ENCODE peak calls at places on chromosomes 2 and 18, in seven cellular contexts. O, B, I, S, P, A and R are unnamed samples. For H3K27me3 and H3K36me3, the result is how much of the 10 kb centered on the place peaks cover.

GRCh38 chr2:52311862-52312261 is 1279.9 kb upstream of the NRXN1 start:
- DNase-seq in O (no peak), B (no peak), I (no peak), S (no peak), P (no peak), A (peak), R (no peak)

GRCh38 chr2:212904646-212905045 is 246.8 kb downstream of the IKZF2 start:
- DNase-seq in O (no peak), B (no peak), I (no peak), S (no peak), P (no peak), A (no peak), R (no peak)

GRCh38 chr2:31032475-31032874 is 105.8 kb downstream of the GALNT14 start:
- DNase-seq in O (no peak), B (no peak), I (no peak), S (no peak), P (no peak), A (no peak), R (no peak)

GRCh38 chr2:237889016-237889415 is 29.6 kb downstream of the RAMP1 start:
- DNase-seq in O (no peak), B (peak), I (no peak), S (no peak), P (no peak), A (no peak), R (no peak)

GRCh38 chr18:331231-331771 is 63.5 kb upstream of the THOC1 start:
- DNase-seq in O (no peak), B (no peak), I (no peak), S (no peak), P (no peak), A (no peak), R (no peak)

GRCh38 chr2:44723921-44724320 is 217.6 kb upstream of the SIX3 start:
- DNase-seq in O (no peak), B (no peak), I (no peak), S (no peak), P (no peak), A (no peak), R (no peak)

GRCh38 chr2:113078350-113078839 is 10.6 kb downstream of the IL1F10 start:
- DNase-seq in O (no peak), B (no peak), I (peak), S (no peak), P (no peak), A (no peak), R (peak)

GRCh38 chr2:151315381-151315903 is 26.0 kb upstream of the NMI start:
- DNase-seq in O (peak), B (peak), I (no peak), S (no peak), P (peak), A (no peak), R (peak)

GRCh38 chr2:181900007-181900651 is 8.6 kb downstream of the ITPRID2 start:
- DNase-seq in O (no peak), B (no peak), I (peak), S (no peak), P (no peak), A (no peak), R (no peak)

GRCh38 chr2:172985139-172985874 is 90.3 kb upstream of the MAP3K20 start:
- DNase-seq in O (peak), B (no peak), I (peak), S (no peak), P (peak), A (no peak), R (peak)

GRCh38 chr2:190649798-190650390 is 1.0 kb downstream of the NAB1 start:
- DNase-seq in O (no peak), B (no peak), I (peak), S (no peak), P (peak), A (peak), R (no peak)

GRCh38 chr2:224772494-224772893 is 56.3 kb upstream of the CCDC195 start:
- DNase-seq in O (no peak), B (no peak), I (no peak), S (no peak), P (no peak), A (no peak), R (no peak)

GRCh38 chr2:84515788-84516187 is 510 bp upstream of the DNAH6 start:
- DNase-seq in O (no peak), B (no peak), I (no peak), S (no peak), P (no peak), A (no peak), R (no peak)

GRCh38 chr2:143132360-143132759 is 3.1 kb downstream of the ARHGAP15 start:
- DNase-seq in O (no peak), B (no peak), I (no peak), S (no peak), P (no peak), A (no peak), R (no peak)

GRCh38 chr2:199705538-199705937 is 145.5 kb downstream of the FTCDNL1 start:
- DNase-seq in O (no peak), B (no peak), I (no peak), S (no peak), P (no peak), A (no peak), R (no peak)

GRCh38 chr18:63161728-63162195 is 157.8 kb downstream of the BCL2 start:
- DNase-seq in O (no peak), B (no peak), I (peak), S (peak), P (peak), A (no peak), R (peak)

GRCh38 chr2:223760838-223761502 is 76.4 kb downstream of the AP1S3 start:
- DNase-seq in O (no peak), B (peak), I (peak), S (peak), P (peak), A (peak), R (peak)

GRCh38 chr18:6962571-6963451 is 154.8 kb downstream of the LAMA1 start:
- DNase-seq in O (no peak), B (no peak), I (no peak), S (no peak), P (no peak), A (no peak), R (no peak)

GRCh38 chr2:172412996-172413492 is 14.3 kb upstream of the ITGA6 start:
- DNase-seq in O (no peak), B (no peak), I (no peak), S (no peak), P (no peak), A (no peak), R (no peak)

GRCh38 chr2:128664499-128664971 is 345.9 kb upstream of the HS6ST1 start:
- DNase-seq in O (no peak), B (peak), I (no peak), S (no peak), P (no peak), A (peak), R (no peak)

GRCh38 chr2:107285621-107286303 is 399.8 kb upstream of the ST6GAL2 start:
- DNase-seq in O (no peak), B (no peak), I (peak), S (no peak), P (no peak), A (no peak), R (no peak)

GRCh38 chr2:200453142-200453852 is 56.6 kb downstream of the KCTD18 start:
- DNase-seq in O (no peak), B (no peak), I (no peak), S (no peak), P (no peak), A (no peak), R (no peak)

GRCh38 chr2:68943581-68944568 is 8.8 kb downstream of the GKN2 start:
- DNase-seq in O (peak), B (peak), I (peak), S (peak), P (peak), A (peak), R (peak)

GRCh38 chr18:44592639-44593038 is 88.0 kb upstream of the SETBP1 start:
- DNase-seq in O (no peak), B (no peak), I (no peak), S (no peak), P (peak), A (no peak), R (peak)

GRCh38 chr2:17912266-17912691 is 33.8 kb downstream of the KCNS3 start:
- DNase-seq in O (no peak), B (peak), I (no peak), S (no peak), P (no peak), A (no peak), R (no peak)

GRCh38 chr2:38266382-38267051 is 110.6 kb downstream of the ATL2 start:
- DNase-seq in O (no peak), B (no peak), I (no peak), S (no peak), P (no peak), A (no peak), R (no peak)

GRCh38 chr2:119283873-119284331 is 60.3 kb downstream of the STEAP3 start:
- DNase-seq in O (peak), B (peak), I (peak), S (no peak), P (peak), A (no peak), R (peak)

GRCh38 chr2:237886702-237887481 is 27.5 kb downstream of the RAMP1 start:
- DNase-seq in O (peak), B (peak), I (no peak), S (no peak), P (peak), A (no peak), R (no peak)

GRCh38 chr2:237662671-237663093 is 35.3 kb downstream of the LRRFIP1 start:
- DNase-seq in O (peak), B (peak), I (peak), S (no peak), P (peak), A (peak), R (peak)

GRCh38 chr2:8426577-8426976 is 255.3 kb upstream of the ID2 start:
- DNase-seq in O (no peak), B (peak), I (no peak), S (no peak), P (no peak), A (no peak), R (no peak)

GRCh38 chr18:41444943-41445342 is 510.1 kb upstream of the PIK3C3 start:
- DNase-seq in O (no peak), B (no peak), I (no peak), S (no peak), P (no peak), A (no peak), R (no peak)

GRCh38 chr18:54926593-54927297 is 32.5 kb downstream of the CCDC68 start:
- DNase-seq in O (no peak), B (no peak), I (peak), S (no peak), P (peak), A (no peak), R (no peak)

GRCh38 chr2:100041946-100042345 is 100.4 kb downstream of the AFF3 start:
- DNase-seq in O (no peak), B (no peak), I (no peak), S (no peak), P (no peak), A (peak), R (no peak)

GRCh38 chr2:100041385-100041784 is 101.0 kb downstream of the AFF3 start:
- DNase-seq in O (no peak), B (no peak), I (no peak), S (no peak), P (no peak), A (no peak), R (no peak)

GRCh38 chr2:100043891-100044255 is 98.5 kb downstream of the AFF3 start:
- DNase-seq in O (no peak), B (no peak), I (no peak), S (no peak), P (no peak), A (no peak), R (no peak)

GRCh38 chr2:100042559-100042958 is 99.8 kb downstream of the AFF3 start:
- DNase-seq in O (no peak), B (no peak), I (no peak), S (no peak), P (no peak), A (no peak), R (no peak)

GRCh38 chr2:100043246-100043890 is 99.0 kb downstream of the AFF3 start:
- DNase-seq in O (no peak), B (no peak), I (no peak), S (no peak), P (no peak), A (no peak), R (no peak)
- H3K27me3 ChIP-seq in O (under half), B (under half), I (under half), S (under half), P (under half), A (under half), R (under half)

GRCh38 chr2:27095745-27096651 is 9.4 kb downstream of the KHK start:
- DNase-seq in O (peak), B (peak), I (peak), S (no peak), P (peak), A (peak), R (peak)
- H3K4me3 ChIP-seq in O (peak), B (no peak), I (no peak), S (no peak), P (no peak), A (peak), R (no peak)

GRCh38 chr2:215431290-215431689 is 4.6 kb downstream of the FN1 start:
- DNase-seq in O (no peak), B (no peak), I (no peak), S (no peak), P (no peak), A (no peak), R (no peak)
- H3K36me3 ChIP-seq in O (under half), B (half or more), I (under half), S (under half), P (half or more), A (under half), R (half or more)

GRCh38 chr18:3604626-3605408 is 154.8 kb downstream of the TGIF1 start:
- DNase-seq in O (no peak), B (no peak), I (peak), S (no peak), P (peak), A (peak), R (no peak)

GRCh38 chr18:3605562-3606443 is 155.8 kb downstream of the TGIF1 start:
- DNase-seq in O (no peak), B (no peak), I (peak), S (no peak), P (peak), A (peak), R (peak)

GRCh38 chr18:3607309-3608098 is 157.5 kb downstream of the TGIF1 start:
- DNase-seq in O (no peak), B (no peak), I (no peak), S (no peak), P (no peak), A (no peak), R (no peak)

GRCh38 chr18:3603460-3604259 is 153.7 kb downstream of the TGIF1 start:
- DNase-seq in O (no peak), B (peak), I (peak), S (no peak), P (peak), A (peak), R (peak)

DNA sequence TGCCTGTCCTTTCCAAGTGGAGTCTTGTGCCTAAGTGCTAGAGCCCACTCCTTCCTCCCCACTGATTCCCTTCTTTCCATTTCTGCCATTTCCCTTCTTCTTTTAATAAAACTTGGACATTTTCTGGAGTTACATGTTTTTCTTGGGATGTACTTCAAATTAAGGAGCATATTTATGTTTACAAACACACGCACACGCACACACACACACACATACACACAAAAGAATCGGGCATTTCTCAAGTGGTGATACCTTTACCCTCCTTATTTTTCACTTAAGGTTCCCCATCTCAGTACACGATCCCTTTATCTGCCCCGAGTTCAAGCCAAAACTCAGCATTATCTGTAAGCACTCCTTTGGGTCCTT is 154.3 kb downstream of the TGIF1 start:
- DNase-seq in O (no peak), B (no peak), I (no peak), S (no peak), P (no peak), A (no peak), R (no peak)
- H3K27me3 ChIP-seq in O (under half), B (under half), I (under half), S (under half), P (under half), A (under half), R (under half)

GRCh38 chr18:79677840-79678239 is 1.8 kb upstream of the CTDP1 start:
- DNase-seq in O (no peak), B (no peak), I (no peak), S (no peak), P (no peak), A (no peak), R (no peak)
- H3K4me3 ChIP-seq in O (peak), B (peak), I (peak), S (no peak), P (no peak), A (peak), R (peak)